ENCODE peak calls at places on chromosome 21, in nine cellular contexts. E is CD8-positive, alpha-beta T cell; N is psoas muscle; M is GM23338; S is stomach; V is upper lobe of right lung; X is sigmoid colon; F is mucosa of descending colon; L is cardiac muscle cell. R is an unnamed sample. For H3K4me1, the result is how much of the 10 kb centered on the place peaks cover.

GRCh38 chr21:23093259-23093658 is 2095.1 kb downstream of the NCAM2 start:
- DNase-seq in E (no peak), N (no peak), M (no peak), S (no peak), V (no peak), X (no peak), F (no peak), L (no peak), R (no peak)

GRCh38 chr21:20729376-20729775 is 268.8 kb upstream of the NCAM2 start:
- DNase-seq in E (no peak), N (no peak), M (no peak), S (no peak), V (no peak), X (no peak), F (no peak), L (no peak), R (no peak)

GRCh38 chr21:42636535-42636914 is 16.9 kb upstream of the PDE9A start:
- DNase-seq in E (no peak), N (no peak), M (no peak), S (no peak), V (no peak), X (no peak), F (no peak), L (no peak), R (no peak)

GRCh38 chr21:42641311-42642218 is 11.9 kb upstream of the PDE9A start:
- DNase-seq in E (no peak), N (no peak), M (peak), S (no peak), V (no peak), X (no peak), F (peak), L (no peak), R (no peak)

GRCh38 chr21:42234026-42234425 is 15.1 kb downstream of the ABCG1 start:
- DNase-seq in E (no peak), N (no peak), M (peak), S (no peak), V (no peak), X (no peak), F (no peak), L (no peak), R (no peak)

GRCh38 chr21:28828981-28829380 is 163.7 kb downstream of the LTN1 start:
- DNase-seq in E (no peak), N (no peak), M (no peak), S (no peak), V (no peak), X (no peak), F (no peak), L (no peak), R (no peak)

GRCh38 chr21:35565204-35565611 is 495.1 kb downstream of the SETD4 start:
- DNase-seq in E (no peak), N (peak), M (no peak), S (peak), V (no peak), X (no peak), F (peak), L (no peak), R (no peak)

GRCh38 chr21:25790122-25790951 is 55.6 kb downstream of the GABPA start:
- DNase-seq in E (no peak), N (no peak), M (peak), S (no peak), V (no peak), X (no peak), F (no peak), L (peak), R (peak)

GRCh38 chr21:27275294-27275927 is 308.5 kb upstream of the ADAMTS5 start:
- DNase-seq in E (no peak), N (no peak), M (no peak), S (no peak), V (no peak), X (no peak), F (no peak), L (no peak), R (no peak)

GRCh38 chr21:29403922-29404538 is 105.3 kb downstream of the BACH1 start:
- DNase-seq in E (no peak), N (no peak), M (no peak), S (no peak), V (peak), X (no peak), F (no peak), L (no peak), R (no peak)

GRCh38 chr21:23452384-23453083 is 2154.7 kb downstream of the MRPL39 start:
- DNase-seq in E (no peak), N (no peak), M (peak), S (no peak), V (peak), X (no peak), F (no peak), L (peak), R (no peak)

GRCh38 chr21:35323947-35324346 is 274.8 kb upstream of the RUNX1 start:
- DNase-seq in E (no peak), N (peak), M (no peak), S (no peak), V (no peak), X (peak), F (no peak), L (no peak), R (no peak)

GRCh38 chr21:16539041-16539440 is 809.3 kb downstream of the USP25 start:
- DNase-seq in E (no peak), N (no peak), M (no peak), S (no peak), V (no peak), X (no peak), F (no peak), L (no peak), R (no peak)
- H3K4me3 ChIP-seq in E (no peak), N (peak), M (no peak), S (no peak), V (no peak), X (no peak), F (no peak), L (no peak), R (no peak)

GRCh38 chr21:44283953-44284352 is 1.7 kb upstream of the AIRE start:
- DNase-seq in E (no peak), N (no peak), M (no peak), S (no peak), V (no peak), X (no peak), F (no peak), L (no peak), R (no peak)

GRCh38 chr21:44285102-44285501 is 574 bp upstream of the AIRE start:
- DNase-seq in E (no peak), N (no peak), M (no peak), S (no peak), V (no peak), X (no peak), F (peak), L (no peak), R (no peak)

GRCh38 chr21:44286086-44286715 is 525 bp downstream of the AIRE start:
- DNase-seq in E (no peak), N (no peak), M (no peak), S (no peak), V (no peak), X (no peak), F (peak), L (no peak), R (no peak)

GRCh38 chr21:44286716-44287632 is 1.3 kb downstream of the AIRE start:
- DNase-seq in E (no peak), N (no peak), M (no peak), S (no peak), V (no peak), X (no peak), F (peak), L (no peak), R (peak)

DNA sequence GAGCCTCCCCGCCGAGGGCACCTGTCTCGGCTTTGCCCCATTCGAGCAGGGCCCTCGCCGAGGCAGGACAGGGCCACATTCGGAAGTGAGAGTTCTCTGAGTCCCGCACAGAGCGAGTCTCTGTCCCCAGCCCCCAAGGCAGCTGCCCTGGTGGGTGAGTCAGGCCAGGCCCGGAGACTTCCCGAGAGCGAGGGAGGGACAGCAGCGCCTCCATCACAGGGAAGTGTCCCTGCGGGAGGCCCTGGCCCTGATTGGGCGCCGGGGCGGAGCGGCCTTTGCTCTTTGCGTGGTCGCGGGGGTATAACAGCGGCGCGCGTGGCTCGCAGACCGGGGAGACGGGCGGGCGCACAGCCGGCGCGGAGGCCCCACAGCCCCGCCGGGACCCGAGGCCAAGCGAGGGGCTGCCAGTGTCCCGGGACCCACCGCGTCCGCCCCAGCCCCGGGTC is at the start of gene AIRE:
- DNase-seq in E (no peak), N (peak), M (peak), S (no peak), V (no peak), X (no peak), F (peak), L (no peak), R (no peak)
- H3K4me1 ChIP-seq in E (under half), N (under half), M (under half), S (under half), V (under half), X (under half), F (under half), L (under half), R (under half)

DNA sequence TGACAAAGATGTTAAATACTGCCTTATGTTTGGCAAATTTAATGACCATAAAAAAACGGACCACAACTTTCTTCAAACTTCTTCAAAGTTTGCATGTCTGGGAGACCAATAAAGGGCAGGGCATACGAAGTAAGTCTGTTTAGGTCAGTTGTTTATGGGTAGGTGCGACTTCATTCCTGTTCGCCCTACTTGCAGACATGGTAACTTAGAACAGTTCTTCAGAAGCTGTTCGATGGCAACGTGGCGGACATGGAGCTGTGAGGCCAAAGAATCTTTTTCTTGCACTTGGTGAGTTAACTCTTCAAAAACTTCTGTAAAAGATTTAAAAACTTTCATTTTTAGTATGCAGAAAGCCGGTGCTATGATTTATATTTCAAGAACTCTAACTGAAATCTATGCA is 25.9 kb downstream of the C21orf91 start:
- DNase-seq in E (no peak), N (no peak), M (no peak), S (no peak), V (no peak), X (no peak), F (no peak), L (no peak), R (no peak)
- H3K4me3 ChIP-seq in E (peak), N (peak), M (no peak), S (peak), V (peak), X (no peak), F (no peak), L (no peak), R (peak)

GRCh38 chr21:32499249-32500055 is 85.9 kb downstream of the TCP10L start:
- DNase-seq in E (no peak), N (no peak), M (no peak), S (no peak), V (no peak), X (peak), F (no peak), L (peak), R (no peak)
- H3K4me1 ChIP-seq in E (under half), N (under half), M (under half), S (under half), V (under half), X (under half), F (under half), L (under half), R (under half)

GRCh38 chr21:45891388-45892155 is 90.0 kb upstream of the COL6A1 start:
- DNase-seq in E (no peak), N (peak), M (no peak), S (no peak), V (no peak), X (no peak), F (peak), L (no peak), R (no peak)
- H3K4me3 ChIP-seq in E (peak), N (no peak), M (no peak), S (no peak), V (no peak), X (no peak), F (no peak), L (no peak), R (no peak)

DNA sequence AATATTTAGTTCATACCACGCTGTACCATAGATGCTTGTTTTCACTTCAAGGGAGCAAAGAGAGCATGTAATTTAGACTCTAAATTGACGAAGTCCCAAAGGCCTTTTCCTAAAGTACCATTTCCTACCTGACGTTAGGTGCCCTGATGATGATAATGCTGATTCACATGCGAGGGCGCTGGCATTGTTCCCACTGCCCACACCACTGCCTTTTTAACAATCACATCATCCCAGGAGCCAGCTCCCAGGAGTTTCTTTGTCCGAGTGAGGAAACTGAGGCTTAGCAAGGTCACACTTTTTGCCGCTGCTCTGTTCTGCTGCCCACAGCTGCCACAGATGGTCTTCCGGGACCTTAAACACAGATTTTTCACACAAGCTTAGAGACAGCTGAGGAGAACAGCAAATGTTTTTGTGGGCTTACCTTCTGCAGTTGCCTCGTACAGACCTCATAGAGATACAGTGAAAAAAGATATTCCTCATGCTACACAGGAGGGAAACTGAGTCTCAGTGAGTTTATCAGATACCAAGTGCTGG is 69.4 kb downstream of the EVA1C start:
- DNase-seq in E (no peak), N (no peak), M (no peak), S (no peak), V (no peak), X (no peak), F (no peak), L (no peak), R (no peak)
- H3K4me1 ChIP-seq in E (under half), N (under half), M (under half), S (under half), V (under half), X (under half), F (under half), L (under half), R (under half)

DNA sequence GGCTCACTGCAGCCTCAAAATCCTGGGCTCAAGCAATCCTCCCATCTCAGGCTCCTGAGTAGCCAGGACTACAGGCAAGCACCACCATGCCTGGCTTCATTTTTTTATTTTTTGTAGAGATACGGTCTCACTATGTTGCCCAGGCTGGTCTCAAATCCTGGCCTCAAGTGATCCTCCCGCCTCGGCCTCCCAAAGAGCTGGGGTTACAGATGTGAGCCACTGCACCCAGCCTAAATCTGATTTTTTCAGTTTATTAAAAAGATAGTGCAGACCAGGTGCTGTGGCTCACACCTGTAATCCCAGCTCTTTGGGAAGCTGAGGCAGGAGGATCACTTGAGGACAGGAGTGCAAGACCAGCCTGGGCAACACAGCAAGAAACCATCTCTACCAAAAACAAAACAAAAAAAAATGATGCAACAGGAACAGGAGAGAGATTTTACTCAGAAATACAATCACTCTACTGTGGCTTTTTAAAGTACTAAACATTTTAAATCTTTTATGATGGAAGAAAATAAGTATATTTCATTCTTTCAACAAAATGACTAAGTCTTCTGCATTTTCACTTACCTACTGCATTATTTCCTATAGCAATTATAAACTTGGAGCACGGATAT is 1.9 kb downstream of the PSMG1 start:
- DNase-seq in E (no peak), N (no peak), M (no peak), S (no peak), V (no peak), X (no peak), F (no peak), L (no peak), R (no peak)
- H3K4me3 ChIP-seq in E (no peak), N (no peak), M (peak), S (no peak), V (no peak), X (no peak), F (no peak), L (no peak), R (no peak)

DNA sequence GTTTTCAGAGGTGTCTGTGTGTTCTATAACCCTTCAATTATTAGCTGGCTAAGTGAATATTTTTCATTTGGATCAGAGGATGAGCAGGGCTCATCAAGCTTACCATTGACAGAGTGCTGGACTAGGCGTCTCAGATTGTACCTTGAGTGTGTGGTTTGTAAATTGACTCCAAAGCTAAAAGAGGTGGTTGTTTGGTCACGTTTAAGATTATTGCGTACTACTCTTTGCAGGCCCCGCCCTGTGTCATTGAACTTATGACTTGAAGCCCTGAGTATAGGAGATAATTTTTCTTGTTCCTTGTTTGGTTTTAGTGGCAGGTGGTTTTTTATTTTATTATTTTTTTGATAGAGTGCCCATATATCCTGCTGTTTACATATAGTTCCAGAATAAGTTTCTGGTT is 17.7 kb downstream of the MRPS6 start:
- DNase-seq in E (no peak), N (no peak), M (no peak), S (no peak), V (no peak), X (no peak), F (no peak), L (no peak), R (no peak)
- H3K4me1 ChIP-seq in E (half or more), N (under half), M (under half), S (half or more), V (under half), X (under half), F (under half), L (under half), R (half or more)

DNA sequence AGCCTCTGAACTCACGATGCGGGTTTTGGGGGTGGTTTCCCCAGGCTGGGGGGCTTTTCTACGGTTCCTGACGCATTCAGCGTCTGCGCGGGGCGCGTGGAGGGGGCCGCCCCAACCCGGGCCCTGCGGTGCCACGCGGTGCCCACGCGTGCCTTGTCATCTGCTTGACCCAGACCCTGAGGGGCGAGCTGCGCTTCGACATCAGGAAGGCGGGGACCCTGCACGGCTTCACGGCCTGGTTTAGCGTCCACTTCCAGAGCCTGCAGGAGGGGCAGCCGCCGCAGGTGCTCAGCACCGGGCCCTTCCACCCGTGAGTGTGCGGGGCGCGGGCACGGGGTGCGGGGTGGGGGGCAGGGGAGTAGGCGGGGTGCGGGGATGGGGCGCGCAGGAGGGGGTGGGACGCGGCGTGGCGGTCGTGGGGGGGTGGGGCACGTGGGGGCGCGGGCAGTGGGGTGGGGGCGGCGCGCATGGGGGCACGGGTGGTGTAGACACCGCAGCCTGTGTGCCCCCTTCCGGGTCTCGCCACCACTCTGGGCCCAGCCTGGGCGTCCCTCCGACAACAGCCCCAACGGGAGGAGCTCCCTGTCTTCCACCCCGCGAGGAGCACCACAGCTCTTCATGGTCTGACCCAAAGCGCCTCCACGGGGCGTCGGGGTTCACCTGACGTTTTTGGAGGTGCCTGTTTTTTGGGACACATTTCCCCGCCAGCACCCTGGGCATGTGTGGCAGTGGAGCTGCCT is 26.3 kb downstream of the PRMT2 start:
- DNase-seq in E (no peak), N (no peak), M (peak), S (no peak), V (no peak), X (no peak), F (no peak), L (no peak), R (no peak)
- H3K4me3 ChIP-seq in E (no peak), N (peak), M (peak), S (peak), V (peak), X (peak), F (no peak), L (no peak), R (no peak)

DNA sequence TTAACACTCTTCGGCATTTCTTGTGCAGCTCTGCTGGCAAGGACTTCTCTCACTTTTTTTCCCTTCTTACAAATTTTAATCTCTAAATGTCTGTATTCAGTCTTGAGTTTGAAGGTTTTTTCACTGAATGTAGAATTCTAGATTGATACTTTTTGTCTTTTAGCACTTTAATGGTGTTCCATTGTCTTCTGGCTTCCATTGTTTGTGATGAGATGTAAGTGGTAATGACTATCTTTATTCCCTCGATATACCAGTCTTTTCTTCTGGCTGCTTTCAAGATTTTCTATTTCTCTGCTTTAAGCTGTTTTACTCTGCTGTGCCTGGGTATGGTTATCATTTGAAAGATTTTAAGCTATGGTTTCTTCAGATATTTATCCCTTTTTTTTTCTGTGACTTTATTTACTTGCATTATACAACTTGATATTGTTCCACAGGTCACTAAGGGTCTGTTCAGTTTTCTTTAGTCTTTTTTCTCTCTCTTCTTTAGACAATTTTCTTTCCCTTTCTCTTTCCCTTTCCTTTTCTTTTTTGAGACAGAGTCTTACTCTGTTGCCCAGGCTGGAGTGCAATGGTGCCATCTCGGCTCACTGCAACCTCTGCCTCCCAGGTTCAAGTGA is 35.8 kb downstream of the DYRK1A start:
- DNase-seq in E (no peak), N (no peak), M (no peak), S (no peak), V (no peak), X (no peak), F (no peak), L (no peak), R (no peak)
- H3K4me1 ChIP-seq in E (half or more), N (half or more), M (under half), S (half or more), V (under half), X (under half), F (under half), L (under half), R (half or more)

R was measured in CD4-positive, alpha-beta memory T cell.